ENCODE peak calls at places on chromosomes 4 and X, in six cellular contexts. S, O, T, F, X and Q are unnamed samples.
A peak's percentile ranks its signal among the peaks of the same experiment; 100 is the strongest.

GRCh38 chrX:154021131-154021611 is 1.5 kb upstream of the IRAK1 start:
- DNase-seq in X (no peak), S (no peak), F (no peak), T (peak; percentile 77), O (peak; percentile 38), Q (no peak)

GRCh38 chr4:6941796-6942195 is 32.2 kb downstream of the TBC1D14 start:
- DNase-seq in X (no peak), O (peak; percentile 75), T (no peak), F (no peak), S (no peak), Q (no peak)

GRCh38 chrX:107628662-107629532 is 587 bp downstream of the PRPS1 start:
- DNase-seq in T (peak; percentile 80), F (no peak), O (peak; percentile 47), X (no peak), S (peak; percentile 60), Q (peak; percentile 44)

GRCh38 chrX:110045988-110046387 is 43.1 kb downstream of the TMEM164 start:
- DNase-seq in O (no peak), S (no peak), X (no peak), T (no peak), F (no peak), Q (no peak)

GRCh38 chrX:73214366-73215094 is at the start of gene NAP1L2:
- DNase-seq in T (peak; percentile 71), X (peak; percentile 72), O (peak; percentile 51), S (peak; percentile 46), F (no peak), Q (peak; percentile 31)

GRCh38 chr4:179163147-179163546 is 1720.9 kb upstream of the AGA start:
- DNase-seq in T (no peak), X (no peak), F (no peak), S (no peak), O (no peak), Q (no peak)

GRCh38 chr4:88999392-88999791 is 57.6 kb downstream of the FAM13A start:
- DNase-seq in S (no peak), F (no peak), X (no peak), T (no peak), O (no peak), Q (no peak)

GRCh38 chr4:60948008-60948407 is 252.1 kb upstream of the ADGRL3 start:
- DNase-seq in S (no peak), F (no peak), X (no peak), T (no peak), O (peak; percentile 54), Q (no peak)

GRCh38 chr4:67809502-67809901 is 55.3 kb upstream of the GNRHR start:
- DNase-seq in X (no peak), F (no peak), T (peak; percentile 71), O (no peak), S (no peak), Q (no peak)

GRCh38 chr4:1615786-1616573 is 68.1 kb downstream of the FAM53A start:
- DNase-seq in X (no peak), S (no peak), F (no peak), O (no peak), T (no peak), Q (no peak)

GRCh38 chr4:133776503-133776902 is 425.1 kb downstream of the PABPC4L start:
- DNase-seq in X (no peak), S (no peak), F (no peak), T (no peak), O (no peak), Q (no peak)

GRCh38 chrX:40173662-40174593 is 76.2 kb upstream of the BCOR start:
- DNase-seq in S (peak; percentile 56), X (no peak), F (no peak), T (peak; percentile 78), O (no peak), Q (no peak)

GRCh38 chr4:176077561-176077960 is 11.9 kb downstream of the WDR17 start:
- DNase-seq in X (no peak), F (no peak), O (peak; percentile 43), T (no peak), S (no peak), Q (no peak)

GRCh38 chr4:42750091-42750490 is 93.2 kb upstream of the ATP8A1 start:
- DNase-seq in F (no peak), T (peak; percentile 52), X (no peak), O (no peak), S (no peak), Q (no peak)

GRCh38 chr4:158823461-158823873 is 54.6 kb downstream of the FNIP2 start:
- DNase-seq in O (peak; percentile 33), S (peak; percentile 57), F (no peak), X (no peak), T (no peak), Q (no peak)

GRCh38 chr4:142645478-142646108 is 200.5 kb downstream of the INPP4B start:
- DNase-seq in X (no peak), T (no peak), S (no peak), F (no peak), O (no peak), Q (no peak)

GRCh38 chr4:7398788-7399432 is 35.8 kb downstream of the PSAPL1 start:
- DNase-seq in T (peak; percentile 34), S (no peak), X (no peak), O (no peak), F (no peak), Q (no peak)

GRCh38 chrX:23031600-23031999 is 31.8 kb downstream of the DDX53 start:
- DNase-seq in X (no peak), O (no peak), S (no peak), F (no peak), T (no peak), Q (no peak)

GRCh38 chrX:23035493-23035892 is 35.7 kb downstream of the DDX53 start:
- DNase-seq in X (no peak), T (peak; percentile 56), S (no peak), O (no peak), F (no peak), Q (no peak)
- TF ChIP-seq CTCF in X (no peak), T (peak; percentile 65), S (no peak), O (no peak), F (no peak), Q (no peak)

GRCh38 chr4:125736057-125736456 is 421.3 kb downstream of the FAT4 start:
- DNase-seq in S (no peak), T (peak; percentile 64), F (no peak), O (no peak), X (no peak), Q (no peak)

GRCh38 chr4:125739760-125740159 is 425.0 kb downstream of the FAT4 start:
- DNase-seq in S (no peak), F (no peak), T (no peak), X (no peak), O (no peak), Q (no peak)

GRCh38 chr4:125744891-125745364 is 430.2 kb downstream of the FAT4 start:
- DNase-seq in O (no peak), F (no peak), X (no peak), S (peak; percentile 47), T (no peak), Q (no peak)

GRCh38 chr4:125741825-125742452 is 427.2 kb downstream of the FAT4 start:
- DNase-seq in X (no peak), O (peak; percentile 45), F (peak; percentile 10), S (no peak), T (no peak), Q (peak; percentile 28)
- TF ChIP-seq CTCF in X (peak; percentile 16), O (peak; percentile 56), F (peak; percentile 52), S (peak; percentile 51), T (peak; percentile 79), Q (peak; percentile 21)

GRCh38 chr4:74999714-75000309 is 66.9 kb downstream of the PARM1 start:
- DNase-seq in O (no peak), S (no peak), T (no peak), X (no peak), F (no peak), Q (no peak)
- TF ChIP-seq CTCF in O (no peak), S (no peak), T (no peak), X (no peak), F (no peak), Q (no peak)

DNA sequence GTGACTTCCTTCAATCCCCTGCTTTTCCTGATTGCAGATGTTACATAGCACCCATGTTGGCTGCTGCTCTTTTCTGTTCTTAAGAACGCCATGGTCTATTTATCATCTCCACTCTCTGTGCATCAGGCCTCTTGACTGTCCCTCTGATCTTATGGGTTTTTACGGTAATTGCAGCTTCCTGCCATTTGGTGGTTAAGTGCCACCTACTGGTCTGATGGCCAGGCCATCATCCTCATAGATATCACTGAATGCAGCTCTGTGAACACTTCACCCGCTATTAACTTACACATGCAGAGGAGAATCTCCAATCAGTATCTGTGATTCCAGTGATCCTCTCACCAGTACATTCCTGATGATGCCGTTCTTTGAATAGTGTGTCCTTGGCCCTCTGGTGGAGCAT is 382.4 kb downstream of the TRAM1L1 start:
- DNase-seq in X (no peak), S (no peak), O (peak; percentile 4), F (no peak), T (peak; percentile 67), Q (no peak)
- TF ChIP-seq CTCF in X (no peak), S (no peak), O (no peak), F (no peak), T (peak; percentile 78), Q (peak; percentile 21)

DNA sequence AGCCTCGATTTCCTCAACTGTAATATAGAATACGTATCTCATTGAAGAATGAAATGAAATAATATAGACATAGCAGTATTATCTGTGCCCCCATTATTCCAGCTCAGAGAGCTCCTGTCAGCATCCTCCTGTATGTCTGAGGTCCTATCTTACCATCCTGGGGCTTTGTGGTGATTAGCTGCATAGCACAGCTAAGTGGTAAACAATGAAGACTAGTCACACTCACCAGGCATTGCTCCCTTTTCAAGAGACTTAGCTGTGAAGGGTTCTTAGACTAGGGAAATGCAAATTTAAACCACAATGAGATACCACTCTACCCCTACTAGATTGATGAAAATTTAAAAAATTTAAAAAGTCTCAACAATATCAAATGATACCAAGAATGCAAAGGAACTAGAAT is 172.9 kb downstream of the SLC39A8 start:
- DNase-seq in O (no peak), S (no peak), X (no peak), T (peak; percentile 54), F (no peak), Q (no peak)
- TF ChIP-seq CTCF in O (no peak), S (no peak), X (no peak), T (no peak), F (no peak), Q (no peak)

DNA sequence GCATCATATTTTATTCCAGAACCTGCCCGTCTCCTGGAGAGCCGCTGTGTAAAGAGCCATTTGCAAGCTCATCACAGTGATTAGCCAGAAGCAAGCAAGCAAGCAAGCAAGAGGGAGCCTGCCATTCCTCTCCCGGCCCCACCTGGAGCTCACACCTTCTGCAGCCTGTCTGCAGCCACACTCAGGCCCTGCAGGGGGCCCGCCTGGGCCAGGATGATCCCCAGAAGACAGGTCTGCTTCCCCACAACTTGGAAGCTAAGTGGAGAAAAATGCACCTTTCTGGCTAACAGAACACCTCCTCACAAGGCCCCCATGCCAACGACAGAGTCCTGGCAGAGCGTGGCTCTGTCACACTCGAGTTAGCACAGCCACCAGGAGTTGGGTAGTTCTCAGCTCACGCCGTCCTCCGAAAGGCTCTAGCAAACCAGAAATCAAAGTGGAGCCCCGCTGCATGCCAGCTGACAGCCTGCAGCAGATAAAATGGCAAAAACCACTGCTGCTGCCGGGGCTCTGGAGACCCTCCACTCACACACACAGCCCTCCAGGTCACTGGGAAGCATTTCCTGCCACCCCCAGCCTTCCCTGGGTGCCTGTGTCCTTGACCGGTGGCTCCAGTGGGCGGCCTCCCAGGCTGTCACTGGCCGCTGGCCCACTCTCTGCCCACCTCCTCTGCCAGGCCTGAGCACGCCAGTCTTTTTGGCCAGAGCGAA is 54.9 kb downstream of the DCTD start:
- DNase-seq in S (no peak), X (no peak), T (peak; percentile 93), O (peak; percentile 9), F (no peak), Q (no peak)
- TF ChIP-seq CTCF in S (no peak), X (no peak), T (peak; percentile 66), O (peak; percentile 33), F (no peak), Q (no peak)